ENCODE peak calls at places on chromosomes 7 and 10, in ten cellular contexts. One of them, this sample, is unnamed.

GRCh38 chr7:55439627-55440026 is 74.5 kb downstream of the LANCL2 start:
- DNase-seq in neural progenitor cell: no peak
- DNase-seq in CD14-positive monocyte: no peak
- DNase-seq in mesothelial cell of epicardium: no peak
- DNase-seq in fibroblast of the aortic adventitia: peak
- DNase-seq in PC-9: no peak
- DNase-seq in GM20000: no peak
- DNase-seq in left ventricle myocardium inferior: no peak
- DNase-seq in BJ: no peak
- DNase-seq in CD8-positive, alpha-beta T cell: no peak
- DNase-seq in this sample: no peak

GRCh38 chr10:130440494-130440893 is 304.3 kb downstream of the GLRX3 start:
- DNase-seq in PC-9: no peak
- DNase-seq in CD8-positive, alpha-beta T cell: no peak
- DNase-seq in CD14-positive monocyte: no peak
- DNase-seq in neural progenitor cell: no peak
- DNase-seq in fibroblast of the aortic adventitia: no peak
- DNase-seq in GM20000: no peak
- DNase-seq in BJ: no peak
- DNase-seq in left ventricle myocardium inferior: no peak
- DNase-seq in mesothelial cell of epicardium: peak
- DNase-seq in this sample: no peak

GRCh38 chr7:76428868-76429805 is 4.4 kb downstream of the ZP3 start:
- DNase-seq in fibroblast of the aortic adventitia: peak
- DNase-seq in CD8-positive, alpha-beta T cell: no peak
- DNase-seq in left ventricle myocardium inferior: no peak
- DNase-seq in GM20000: no peak
- DNase-seq in PC-9: peak
- DNase-seq in neural progenitor cell: no peak
- DNase-seq in CD14-positive monocyte: peak
- DNase-seq in BJ: no peak
- DNase-seq in mesothelial cell of epicardium: peak
- DNase-seq in this sample: no peak

GRCh38 chr7:145957160-145957890 is 159.3 kb upstream of the CNTNAP2 start:
- DNase-seq in CD8-positive, alpha-beta T cell: no peak
- DNase-seq in CD14-positive monocyte: no peak
- DNase-seq in fibroblast of the aortic adventitia: no peak
- DNase-seq in left ventricle myocardium inferior: no peak
- DNase-seq in neural progenitor cell: no peak
- DNase-seq in PC-9: no peak
- DNase-seq in BJ: no peak
- DNase-seq in mesothelial cell of epicardium: no peak
- DNase-seq in GM20000: no peak
- DNase-seq in this sample: no peak

GRCh38 chr10:114767589-114768393 is 53.8 kb upstream of the FHIP2A start:
- DNase-seq in mesothelial cell of epicardium: peak
- DNase-seq in GM20000: peak
- DNase-seq in fibroblast of the aortic adventitia: peak
- DNase-seq in CD8-positive, alpha-beta T cell: peak
- DNase-seq in BJ: no peak
- DNase-seq in PC-9: no peak
- DNase-seq in left ventricle myocardium inferior: peak
- DNase-seq in neural progenitor cell: peak
- DNase-seq in CD14-positive monocyte: no peak
- DNase-seq in this sample: no peak

GRCh38 chr7:144022169-144022568 is 22.0 kb downstream of the OR6B1 start:
- DNase-seq in CD14-positive monocyte: no peak
- DNase-seq in BJ: no peak
- DNase-seq in fibroblast of the aortic adventitia: no peak
- DNase-seq in mesothelial cell of epicardium: no peak
- DNase-seq in CD8-positive, alpha-beta T cell: no peak
- DNase-seq in neural progenitor cell: no peak
- DNase-seq in left ventricle myocardium inferior: no peak
- DNase-seq in GM20000: no peak
- DNase-seq in PC-9: no peak
- DNase-seq in this sample: no peak

GRCh38 chr10:129888784-129889616 is 75.1 kb downstream of the EBF3 start:
- DNase-seq in fibroblast of the aortic adventitia: peak
- DNase-seq in CD8-positive, alpha-beta T cell: peak
- DNase-seq in mesothelial cell of epicardium: peak
- DNase-seq in BJ: no peak
- DNase-seq in left ventricle myocardium inferior: peak
- DNase-seq in GM20000: peak
- DNase-seq in CD14-positive monocyte: no peak
- DNase-seq in PC-9: no peak
- DNase-seq in neural progenitor cell: peak
- DNase-seq in this sample: no peak

GRCh38 chr10:31146496-31147219 is 115.0 kb upstream of the ZNF438 start:
- DNase-seq in PC-9: peak
- DNase-seq in GM20000: no peak
- DNase-seq in CD8-positive, alpha-beta T cell: no peak
- DNase-seq in fibroblast of the aortic adventitia: peak
- DNase-seq in BJ: peak
- DNase-seq in mesothelial cell of epicardium: no peak
- DNase-seq in neural progenitor cell: no peak
- DNase-seq in CD14-positive monocyte: no peak
- DNase-seq in left ventricle myocardium inferior: peak
- DNase-seq in this sample: no peak

GRCh38 chr7:96499532-96499931 is 177.6 kb upstream of the SLC25A13 start:
- DNase-seq in PC-9: no peak
- DNase-seq in neural progenitor cell: no peak
- DNase-seq in mesothelial cell of epicardium: no peak
- DNase-seq in CD14-positive monocyte: no peak
- DNase-seq in GM20000: no peak
- DNase-seq in BJ: no peak
- DNase-seq in left ventricle myocardium inferior: no peak
- DNase-seq in CD8-positive, alpha-beta T cell: no peak
- DNase-seq in fibroblast of the aortic adventitia: no peak
- DNase-seq in this sample: no peak

GRCh38 chr10:128774979-128775378 is 648.8 kb upstream of the MKI67 start:
- DNase-seq in GM20000: no peak
- DNase-seq in mesothelial cell of epicardium: no peak
- DNase-seq in CD14-positive monocyte: no peak
- DNase-seq in CD8-positive, alpha-beta T cell: no peak
- DNase-seq in PC-9: no peak
- DNase-seq in BJ: no peak
- DNase-seq in fibroblast of the aortic adventitia: no peak
- DNase-seq in neural progenitor cell: no peak
- DNase-seq in left ventricle myocardium inferior: no peak
- DNase-seq in this sample: no peak

GRCh38 chr10:14905890-14906289 is 27.2 kb downstream of the SUV39H2 start:
- DNase-seq in left ventricle myocardium inferior: no peak
- DNase-seq in neural progenitor cell: no peak
- DNase-seq in BJ: no peak
- DNase-seq in mesothelial cell of epicardium: no peak
- DNase-seq in PC-9: no peak
- DNase-seq in CD14-positive monocyte: no peak
- DNase-seq in fibroblast of the aortic adventitia: no peak
- DNase-seq in GM20000: no peak
- DNase-seq in CD8-positive, alpha-beta T cell: no peak
- DNase-seq in this sample: no peak

GRCh38 chr10:14906765-14907164 is 28.1 kb downstream of the SUV39H2 start:
- DNase-seq in mesothelial cell of epicardium: no peak
- DNase-seq in fibroblast of the aortic adventitia: no peak
- DNase-seq in CD8-positive, alpha-beta T cell: no peak
- DNase-seq in CD14-positive monocyte: no peak
- DNase-seq in GM20000: no peak
- DNase-seq in neural progenitor cell: no peak
- DNase-seq in BJ: no peak
- DNase-seq in PC-9: no peak
- DNase-seq in left ventricle myocardium inferior: no peak
- DNase-seq in this sample: no peak

GRCh38 chr10:14904864-14905263 is 26.2 kb downstream of the SUV39H2 start:
- DNase-seq in left ventricle myocardium inferior: no peak
- DNase-seq in mesothelial cell of epicardium: no peak
- DNase-seq in CD14-positive monocyte: no peak
- DNase-seq in CD8-positive, alpha-beta T cell: no peak
- DNase-seq in BJ: no peak
- DNase-seq in fibroblast of the aortic adventitia: no peak
- DNase-seq in GM20000: no peak
- DNase-seq in PC-9: no peak
- DNase-seq in neural progenitor cell: no peak
- DNase-seq in this sample: no peak

GRCh38 chr10:14909101-14909500 is 30.4 kb downstream of the SUV39H2 start:
- DNase-seq in mesothelial cell of epicardium: no peak
- DNase-seq in CD8-positive, alpha-beta T cell: no peak
- DNase-seq in fibroblast of the aortic adventitia: no peak
- DNase-seq in GM20000: no peak
- DNase-seq in neural progenitor cell: no peak
- DNase-seq in CD14-positive monocyte: no peak
- DNase-seq in left ventricle myocardium inferior: no peak
- DNase-seq in PC-9: no peak
- DNase-seq in BJ: no peak
- DNase-seq in this sample: no peak

GRCh38 chr10:14904316-14904732 is 25.7 kb downstream of the SUV39H2 start:
- DNase-seq in PC-9: no peak
- DNase-seq in BJ: no peak
- DNase-seq in CD14-positive monocyte: no peak
- DNase-seq in mesothelial cell of epicardium: no peak
- DNase-seq in fibroblast of the aortic adventitia: peak
- DNase-seq in left ventricle myocardium inferior: no peak
- DNase-seq in neural progenitor cell: peak
- DNase-seq in GM20000: peak
- DNase-seq in CD8-positive, alpha-beta T cell: peak
- DNase-seq in this sample: no peak
- TF ChIP-seq CTCF in PC-9: peak
- TF ChIP-seq CTCF in BJ: peak
- TF ChIP-seq CTCF in CD14-positive monocyte: peak
- TF ChIP-seq CTCF in mesothelial cell of epicardium: peak
- TF ChIP-seq CTCF in fibroblast of the aortic adventitia: peak
- TF ChIP-seq CTCF in left ventricle myocardium inferior: peak
- TF ChIP-seq CTCF in neural progenitor cell: peak
- TF ChIP-seq CTCF in GM20000: peak
- TF ChIP-seq CTCF in CD8-positive, alpha-beta T cell: peak
- TF ChIP-seq CTCF in this sample: peak

DNA sequence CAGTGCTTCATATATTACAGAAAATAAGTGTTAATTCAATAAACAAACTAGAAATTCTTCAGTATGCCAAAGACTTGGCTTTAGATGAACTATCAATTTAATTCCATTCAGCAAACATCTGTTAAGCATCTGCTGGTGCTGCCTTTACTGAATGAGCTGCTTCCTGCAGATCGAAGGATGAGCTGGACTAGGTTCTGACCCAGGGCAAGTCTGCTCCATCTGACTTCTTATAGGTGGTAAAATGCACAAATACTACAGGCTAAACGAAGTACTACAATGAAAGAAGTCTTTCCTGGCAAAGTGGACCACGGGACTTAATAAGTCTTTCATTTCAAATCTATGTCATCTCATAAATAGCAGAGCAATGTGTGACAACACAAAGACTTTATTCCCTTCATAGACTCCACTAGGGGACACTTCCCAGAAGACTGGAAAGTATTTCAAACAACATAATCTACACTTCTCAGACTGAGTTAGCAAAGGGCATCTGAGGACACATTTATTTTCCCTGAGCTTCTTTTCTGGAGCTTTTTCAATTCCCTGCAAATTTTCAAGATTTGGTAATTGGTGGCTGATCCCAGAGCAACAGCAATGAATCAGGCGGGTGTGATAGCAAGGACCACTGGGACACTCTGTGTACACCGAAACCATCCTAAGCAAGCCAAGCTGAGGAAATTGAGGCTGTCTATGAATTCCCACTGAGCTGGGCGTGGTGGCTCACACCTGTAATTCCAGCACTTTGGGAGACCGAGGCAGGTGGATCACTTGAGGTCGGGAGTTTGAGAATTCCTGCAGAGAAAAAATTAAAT is 108.9 kb upstream of the FRMD4A start:
- DNase-seq in GM20000: no peak
- DNase-seq in CD8-positive, alpha-beta T cell: no peak
- DNase-seq in BJ: no peak
- DNase-seq in CD14-positive monocyte: no peak
- DNase-seq in neural progenitor cell: no peak
- DNase-seq in fibroblast of the aortic adventitia: no peak
- DNase-seq in left ventricle myocardium inferior: no peak
- DNase-seq in mesothelial cell of epicardium: no peak
- DNase-seq in PC-9: no peak
- DNase-seq in this sample: no peak
- TF ChIP-seq CTCF in GM20000: no peak
- TF ChIP-seq CTCF in CD8-positive, alpha-beta T cell: no peak
- TF ChIP-seq CTCF in BJ: no peak
- TF ChIP-seq CTCF in CD14-positive monocyte: no peak
- TF ChIP-seq CTCF in neural progenitor cell: no peak
- TF ChIP-seq CTCF in fibroblast of the aortic adventitia: peak
- TF ChIP-seq CTCF in left ventricle myocardium inferior: peak
- TF ChIP-seq CTCF in mesothelial cell of epicardium: peak
- TF ChIP-seq CTCF in PC-9: no peak
- TF ChIP-seq CTCF in this sample: peak

DNA sequence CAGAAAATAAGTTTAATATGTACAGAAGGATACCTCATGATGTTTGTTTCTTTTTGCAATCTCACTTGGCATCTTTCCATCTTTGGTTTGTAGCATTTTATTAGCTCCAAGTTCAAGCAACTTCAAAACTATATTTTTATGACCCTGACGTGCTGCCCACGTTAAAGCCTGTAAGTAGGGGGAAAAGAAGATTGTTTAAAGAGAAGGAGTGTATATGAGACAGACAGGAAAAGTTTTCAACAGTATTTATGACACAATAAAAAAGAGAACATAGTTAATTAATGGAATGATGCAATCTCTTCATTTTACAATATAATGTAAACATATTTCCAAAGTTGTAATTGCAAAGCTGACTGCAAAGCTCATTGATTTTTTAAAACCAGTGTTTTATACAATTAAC is 42.6 kb downstream of the ASZ1 start:
- DNase-seq in CD14-positive monocyte: no peak
- DNase-seq in fibroblast of the aortic adventitia: no peak
- DNase-seq in neural progenitor cell: no peak
- DNase-seq in left ventricle myocardium inferior: no peak
- DNase-seq in BJ: no peak
- DNase-seq in CD8-positive, alpha-beta T cell: no peak
- DNase-seq in PC-9: no peak
- DNase-seq in GM20000: no peak
- DNase-seq in mesothelial cell of epicardium: no peak
- DNase-seq in this sample: no peak
- TF ChIP-seq CTCF in CD14-positive monocyte: no peak
- TF ChIP-seq CTCF in fibroblast of the aortic adventitia: no peak
- TF ChIP-seq CTCF in neural progenitor cell: no peak
- TF ChIP-seq CTCF in left ventricle myocardium inferior: no peak
- TF ChIP-seq CTCF in BJ: no peak
- TF ChIP-seq CTCF in CD8-positive, alpha-beta T cell: no peak
- TF ChIP-seq CTCF in PC-9: no peak
- TF ChIP-seq CTCF in GM20000: no peak
- TF ChIP-seq CTCF in mesothelial cell of epicardium: no peak
- TF ChIP-seq CTCF in this sample: no peak

GRCh38 chr10:25026463-25026862 is 10.1 kb downstream of the THNSL1 start:
- DNase-seq in mesothelial cell of epicardium: no peak
- DNase-seq in left ventricle myocardium inferior: no peak
- DNase-seq in CD8-positive, alpha-beta T cell: no peak
- DNase-seq in BJ: no peak
- DNase-seq in neural progenitor cell: no peak
- DNase-seq in CD14-positive monocyte: no peak
- DNase-seq in GM20000: no peak
- DNase-seq in fibroblast of the aortic adventitia: peak
- DNase-seq in PC-9: no peak
- DNase-seq in this sample: no peak
- TF ChIP-seq CTCF in mesothelial cell of epicardium: no peak
- TF ChIP-seq CTCF in left ventricle myocardium inferior: peak
- TF ChIP-seq CTCF in CD8-positive, alpha-beta T cell: no peak
- TF ChIP-seq CTCF in BJ: no peak
- TF ChIP-seq CTCF in neural progenitor cell: peak
- TF ChIP-seq CTCF in CD14-positive monocyte: no peak
- TF ChIP-seq CTCF in GM20000: no peak
- TF ChIP-seq CTCF in fibroblast of the aortic adventitia: peak
- TF ChIP-seq CTCF in PC-9: peak
- TF ChIP-seq CTCF in this sample: no peak

GRCh38 chr10:66277481-66277880 is 648.4 kb upstream of the LRRTM3 start:
- DNase-seq in CD8-positive, alpha-beta T cell: no peak
- DNase-seq in mesothelial cell of epicardium: no peak
- DNase-seq in GM20000: no peak
- DNase-seq in left ventricle myocardium inferior: no peak
- DNase-seq in PC-9: no peak
- DNase-seq in fibroblast of the aortic adventitia: no peak
- DNase-seq in CD14-positive monocyte: no peak
- DNase-seq in BJ: no peak
- DNase-seq in neural progenitor cell: no peak
- DNase-seq in this sample: no peak
- TF ChIP-seq CTCF in CD8-positive, alpha-beta T cell: no peak
- TF ChIP-seq CTCF in mesothelial cell of epicardium: peak
- TF ChIP-seq CTCF in GM20000: no peak
- TF ChIP-seq CTCF in left ventricle myocardium inferior: no peak
- TF ChIP-seq CTCF in PC-9: peak
- TF ChIP-seq CTCF in fibroblast of the aortic adventitia: no peak
- TF ChIP-seq CTCF in CD14-positive monocyte: no peak
- TF ChIP-seq CTCF in BJ: no peak
- TF ChIP-seq CTCF in neural progenitor cell: peak
- TF ChIP-seq CTCF in this sample: peak